ENCODE peak calls at places on chromosomes 16 and 17, in five cellular contexts. J is T-helper 9 cell; F is AG08395; C is activated T-cell treated with anti-CD3 and anti-CD28 coated beads, Interleukin-2, amount 50 U/mL, for 4 hours; Y is nucleus accumbens. H is an unnamed sample.

GRCh38 chr17:29215717-29216116 is 30.9 kb upstream of the CRYBA1 start:
- DNase-seq in F (no peak), Y (no peak), C (no peak), J (no peak), H (no peak)

GRCh38 chr16:84207869-84208268 is 16.9 kb downstream of the ADAD2 start:
- DNase-seq in J (no peak), C (no peak), Y (no peak), F (no peak), H (no peak)

GRCh38 chr16:868846-869822 is 68.6 kb upstream of the GNG13 start:
- DNase-seq in J (no peak), Y (no peak), C (no peak), F (no peak), H (no peak)

GRCh38 chr17:70138309-70138865 is 30.9 kb upstream of the KCNJ2 start:
- DNase-seq in C (no peak), Y (no peak), J (no peak), F (peak), H (no peak)

GRCh38 chr17:39750131-39751015 is 12.6 kb downstream of the GRB7 start:
- DNase-seq in J (no peak), F (no peak), Y (no peak), C (no peak), H (no peak)

GRCh38 chr16:72995151-72995881 is 52.6 kb downstream of the ZFHX3 start:
- DNase-seq in F (no peak), J (no peak), C (no peak), Y (no peak), H (no peak)

GRCh38 chr16:85524630-85525463 is 88.3 kb upstream of the GSE1 start:
- DNase-seq in J (no peak), F (peak), C (no peak), Y (no peak), H (no peak)

GRCh38 chr16:88141580-88141979 is 190.3 kb downstream of the BANP start:
- DNase-seq in Y (no peak), F (no peak), C (no peak), J (no peak), H (no peak)

GRCh38 chr17:4908301-4908700 is 5.4 kb upstream of the CHRNE start:
- DNase-seq in J (no peak), F (no peak), C (no peak), Y (no peak), H (no peak)

GRCh38 chr17:78355045-78355641 is 4.7 kb downstream of the SOCS3 start:
- DNase-seq in F (no peak), C (no peak), Y (no peak), J (peak), H (no peak)

GRCh38 chr16:86371083-86371803 is 139.1 kb upstream of the FOXF1 start:
- DNase-seq in F (no peak), J (no peak), Y (no peak), C (no peak), H (no peak)

GRCh38 chr16:68229431-68230175 is 6.3 kb downstream of the ESRP2 start:
- DNase-seq in C (no peak), J (peak), Y (peak), F (peak), H (no peak)

GRCh38 chr17:27506348-27507218 is 50.3 kb downstream of the KSR1 start:
- DNase-seq in Y (no peak), F (no peak), C (no peak), J (no peak), H (no peak)

GRCh38 chr16:68479271-68479670 is 31.0 kb upstream of the SMPD3 start:
- DNase-seq in C (no peak), J (no peak), F (no peak), Y (no peak), H (no peak)

GRCh38 chr16:3637371-3637923 is 17.0 kb upstream of the DNASE1 start:
- DNase-seq in F (no peak), C (no peak), Y (no peak), J (no peak), H (peak)

GRCh38 chr17:77615672-77616242 is 342.7 kb upstream of the TNRC6C start:
- DNase-seq in J (no peak), F (no peak), Y (no peak), C (no peak), H (no peak)